ENCODE peak calls at places on chromosomes 16 and 17, in five cellular contexts. Y is CD8-positive, alpha-beta memory T cell; U is prostate gland; T is breast epithelium; D is mammary epithelial cell. S is an unnamed sample. For H3K4me1, the result is how much of the 10 kb centered on the place peaks cover.

GRCh38 chr17:80248894-80249710 is 11.6 kb upstream of the RNF213 start:
- DNase-seq in U (no peak), D (no peak), T (no peak), Y (no peak), S (no peak)

GRCh38 chr16:57256601-57257395 is 11.7 kb downstream of the ARL2BP start:
- DNase-seq in D (no peak), T (no peak), U (no peak), Y (no peak), S (no peak)

GRCh38 chr17:51427259-51428255 is 167.2 kb downstream of the UTP18 start:
- DNase-seq in Y (peak), D (no peak), U (no peak), T (no peak), S (no peak)

GRCh38 chr16:65388592-65388991 is 266.7 kb upstream of the CDH11 start:
- DNase-seq in D (peak), Y (no peak), U (no peak), T (no peak), S (peak)

GRCh38 chr16:69563605-69564580 is 1.9 kb upstream of the NFAT5 start:
- DNase-seq in D (peak), Y (peak), T (no peak), U (no peak), S (peak)

GRCh38 chr17:55301521-55302406 is 37.0 kb downstream of the HLF start:
- DNase-seq in Y (no peak), T (no peak), D (no peak), U (peak), S (peak)

GRCh38 chr16:69105501-69106361 is at the start of gene HAS3:
- DNase-seq in T (no peak), Y (no peak), D (peak), U (peak), S (peak)

GRCh38 chr17:48577330-48577945 is 712 bp downstream of the HOXB4 start:
- DNase-seq in T (no peak), Y (no peak), U (no peak), D (peak), S (peak)

GRCh38 chr17:61335105-61335844 is 64.4 kb upstream of the TBX2 start:
- DNase-seq in Y (no peak), U (no peak), T (no peak), D (no peak), S (peak)

GRCh38 chr16:50305441-50306061 is 39.2 kb downstream of the ADCY7 start:
- DNase-seq in D (no peak), T (peak), Y (no peak), U (no peak), S (no peak)

GRCh38 chr16:73771676-73772075 is 524.9 kb upstream of the PSMD7 start:
- DNase-seq in U (no peak), T (no peak), Y (no peak), D (no peak), S (no peak)

GRCh38 chr17:55770220-55770870 is 19.5 kb downstream of the PCTP start:
- DNase-seq in D (peak), T (no peak), U (no peak), Y (no peak), S (peak)

GRCh38 chr16:69935740-69936139 is 15.4 kb upstream of the CLEC18A start:
- DNase-seq in Y (no peak), U (no peak), T (no peak), D (no peak), S (no peak)

GRCh38 chr16:53805747-53806146 is 101.8 kb downstream of the FTO start:
- DNase-seq in T (no peak), U (no peak), D (no peak), Y (no peak), S (no peak)

GRCh38 chr16:83681421-83681820 is 126.4 kb upstream of the HSBP1 start:
- DNase-seq in Y (no peak), T (no peak), D (no peak), U (no peak), S (no peak)

GRCh38 chr17:41844971-41845370 is 7.3 kb downstream of the KLHL10 start:
- DNase-seq in U (no peak), D (no peak), T (no peak), Y (no peak), S (peak)

GRCh38 chr16:8867483-8868271 is 1.1 kb downstream of the CARHSP1 start:
- DNase-seq in U (no peak), T (no peak), D (no peak), Y (no peak), S (no peak)

GRCh38 chr17:67082110-67082509 is 37.8 kb downstream of the CACNG1 start:
- DNase-seq in D (no peak), U (no peak), T (no peak), Y (no peak), S (no peak)

GRCh38 chr17:36004604-36005003 is 3.3 kb upstream of the CCL15 start:
- DNase-seq in U (no peak), Y (no peak), D (no peak), T (no peak), S (no peak)

GRCh38 chr17:66947311-66947710 is 17.2 kb upstream of the CACNG4 start:
- DNase-seq in T (no peak), Y (no peak), U (no peak), D (no peak), S (no peak)

GRCh38 chr17:944266-944665 is 35.3 kb downstream of the NXN start:
- DNase-seq in D (no peak), T (no peak), Y (no peak), U (no peak), S (no peak)

GRCh38 chr17:49873466-49873865 is 25.6 kb upstream of the TAC4 start:
- DNase-seq in U (no peak), T (no peak), Y (no peak), D (no peak), S (no peak)

GRCh38 chr16:83533193-83533592 is 274.6 kb upstream of the HSBP1 start:
- DNase-seq in U (peak), D (peak), Y (no peak), T (no peak), S (peak)

GRCh38 chr17:15957206-15957605 is 12.3 kb downstream of the ADORA2B start:
- DNase-seq in Y (no peak), D (peak), T (no peak), U (no peak), S (peak)

GRCh38 chr17:78774956-78775571 is 7.0 kb downstream of the CYTH1 start:
- DNase-seq in U (no peak), T (no peak), D (peak), Y (peak), S (no peak)

GRCh38 chr17:37239690-37240344 is 136.0 kb upstream of the C17orf78 start:
- DNase-seq in T (no peak), Y (no peak), U (no peak), D (no peak), S (peak)

GRCh38 chr16:55849536-55849935 is 16.6 kb upstream of the CES1 start:
- DNase-seq in D (no peak), U (no peak), T (no peak), Y (no peak), S (no peak)

GRCh38 chr17:17681187-17681743 is at the start of gene RAI1:
- DNase-seq in U (peak), T (peak), D (peak), Y (peak), S (peak)

GRCh38 chr16:12971216-12971615 is 69.8 kb downstream of the SHISA9 start:
- DNase-seq in U (no peak), D (peak), Y (no peak), T (no peak), S (peak)

GRCh38 chr16:20894388-20894787 is 5.8 kb downstream of the DCUN1D3 start:
- DNase-seq in U (no peak), D (no peak), T (no peak), Y (no peak), S (no peak)

GRCh38 chr17:16085066-16085699 is 85.6 kb downstream of the TTC19 start:
- DNase-seq in Y (no peak), U (no peak), D (peak), T (no peak), S (peak)

GRCh38 chr17:76674600-76674999 is 31.0 kb upstream of the ST6GALNAC1 start:
- DNase-seq in D (no peak), T (no peak), Y (no peak), U (no peak), S (no peak)
- H3K4me1 ChIP-seq in D (under half), T (under half), Y (half or more), U (under half), S (under half)

GRCh38 chr17:44320066-44320465 is 4.6 kb downstream of the SLC25A39 start:
- DNase-seq in D (no peak), Y (no peak), U (no peak), T (no peak), S (no peak)
- H3K4me3 ChIP-seq in D (no peak), Y (no peak), U (no peak), T (no peak), S (no peak)

GRCh38 chr17:70945386-70945785 is 776.1 kb downstream of the KCNJ2 start:
- DNase-seq in D (no peak), T (no peak), U (no peak), Y (no peak), S (no peak)
- H3K4me1 ChIP-seq in D (under half), T (under half), U (under half), Y (under half), S (under half)

GRCh38 chr17:2789700-2790099 is 6.5 kb upstream of the RAP1GAP2 start:
- DNase-seq in U (no peak), T (no peak), D (no peak), Y (no peak), S (no peak)
- H3K4me3 ChIP-seq in U (no peak), T (no peak), D (no peak), Y (no peak), S (no peak)

DNA sequence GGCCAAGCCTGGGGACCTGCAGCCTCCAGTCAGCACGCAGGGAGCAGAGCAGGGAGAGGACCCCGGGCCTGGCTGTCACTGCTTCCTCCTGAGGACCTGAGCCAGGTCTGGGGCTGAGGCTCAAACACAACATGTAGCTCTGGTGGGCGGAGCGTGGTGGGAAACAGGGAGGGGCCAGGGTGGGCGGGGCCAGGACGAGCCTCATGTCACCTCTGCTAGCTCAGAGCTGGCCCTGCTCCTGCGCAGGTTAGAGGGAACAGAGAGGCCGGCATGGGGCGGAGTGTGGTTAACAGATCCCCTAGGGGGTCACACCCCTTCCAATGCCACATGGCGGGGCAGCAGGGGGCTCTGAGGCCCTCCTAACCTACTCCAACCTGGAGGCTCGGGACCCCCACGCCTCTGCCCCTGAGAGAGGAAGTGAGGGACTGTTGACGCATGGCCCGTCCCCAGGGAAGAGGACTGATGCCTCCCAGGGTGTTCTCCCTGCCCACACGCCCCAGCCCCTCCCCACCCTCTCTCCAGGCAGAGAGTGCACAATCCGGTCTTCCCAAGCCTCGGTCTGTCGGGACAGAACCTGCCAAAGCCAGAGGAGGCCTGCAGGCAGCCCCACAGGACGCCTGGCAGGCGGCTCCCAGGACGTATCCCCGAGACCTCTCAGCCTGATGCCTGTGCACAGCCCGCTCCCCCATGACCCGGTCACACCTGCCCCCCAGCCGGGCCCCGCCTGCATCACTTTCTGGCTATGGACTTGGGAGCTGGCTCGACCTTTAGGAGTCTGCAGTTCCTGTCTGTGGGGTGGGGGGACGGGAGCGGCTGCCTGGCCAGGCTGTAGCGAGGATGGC is 15.2 kb downstream of the PIEZO1 start:
- DNase-seq in U (peak), T (no peak), Y (no peak), D (peak), S (peak)
- H3K4me1 ChIP-seq in U (half or more), T (half or more), Y (half or more), D (half or more), S (half or more)

GRCh38 chr17:77147357-77147801 is 6.6 kb downstream of the SEC14L1 start:
- DNase-seq in Y (no peak), U (no peak), D (no peak), T (no peak), S (no peak)
- H3K4me3 ChIP-seq in Y (no peak), U (no peak), D (no peak), T (no peak), S (no peak)

GRCh38 chr16:27326251-27326650 is 12.5 kb downstream of the IL4R start:
- DNase-seq in D (no peak), U (no peak), T (no peak), Y (no peak), S (no peak)
- H3K4me1 ChIP-seq in D (half or more), U (under half), T (under half), Y (half or more), S (half or more)

DNA sequence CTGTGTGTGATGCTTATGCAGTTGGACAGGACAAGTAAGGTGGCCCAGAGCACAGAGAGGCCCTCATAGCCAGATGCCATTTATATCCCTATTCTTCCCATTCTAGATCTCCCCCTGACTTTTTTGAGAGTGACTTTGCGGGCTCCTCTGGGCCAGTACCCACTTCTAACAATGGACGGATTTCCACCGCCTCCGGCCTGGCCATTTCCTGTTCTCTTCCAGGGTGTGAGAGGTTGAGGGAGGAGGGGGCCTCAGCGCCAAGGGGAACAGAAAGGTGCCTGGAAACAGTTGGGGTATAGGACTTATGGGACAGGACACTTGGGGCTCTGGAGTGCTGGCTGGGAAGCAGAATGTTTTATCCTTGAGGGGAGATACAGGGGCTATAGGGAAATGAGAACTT is 3.4 kb downstream of the TAOK2 start:
- DNase-seq in Y (no peak), D (no peak), U (no peak), T (no peak), S (no peak)
- H3K4me3 ChIP-seq in Y (no peak), D (no peak), U (no peak), T (peak), S (peak)

GRCh38 chr17:31598388-31598760 is 206.9 kb downstream of the RAB11FIP4 start:
- DNase-seq in U (no peak), D (no peak), T (no peak), Y (no peak), S (no peak)
- H3K4me1 ChIP-seq in U (under half), D (under half), T (under half), Y (under half), S (under half)

DNA sequence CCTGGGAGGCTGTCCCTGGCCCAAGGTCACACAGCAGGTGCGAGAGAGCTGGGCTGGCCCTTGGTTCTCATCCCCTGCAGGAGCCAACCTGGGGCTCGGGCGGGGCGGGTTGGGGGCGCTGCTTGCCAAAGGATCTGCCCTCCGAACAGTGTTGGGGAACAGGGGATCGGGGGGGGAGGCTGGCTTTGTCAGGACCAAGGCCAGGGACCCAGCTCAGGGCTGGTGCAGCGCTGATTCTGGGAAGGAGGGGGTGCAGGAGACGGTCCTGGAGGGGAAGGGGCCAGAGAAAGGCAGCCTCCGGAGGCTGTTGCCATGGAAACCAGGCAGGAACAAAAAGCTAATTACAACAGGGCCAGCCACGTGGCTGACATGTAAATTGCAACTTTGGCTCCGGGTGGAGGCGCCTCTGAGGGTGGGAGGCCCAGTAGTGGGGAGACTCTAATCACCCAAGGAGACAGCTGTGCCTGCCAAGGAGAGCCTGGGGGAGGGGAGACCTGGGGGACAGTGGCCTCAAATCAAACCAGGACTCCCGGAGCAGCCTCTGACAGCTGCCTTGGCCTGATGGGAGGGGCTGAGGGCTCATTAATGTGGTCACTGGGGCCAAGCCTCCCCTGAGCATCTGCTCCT is 1.3 kb downstream of the TUBB3 start:
- DNase-seq in Y (peak), T (no peak), U (no peak), D (peak), S (no peak)
- H3K4me3 ChIP-seq in Y (no peak), T (no peak), U (no peak), D (peak), S (peak)